ENCODE peak calls at places on chromosomes 6 and 20, in eight cellular contexts. A, I, Z, C, K, Y, F and N are unnamed samples.

GRCh38 chr20:52731086-52731485 is 241.1 kb upstream of the TSHZ2 start:
- DNase-seq in A (no peak), I (peak), Z (no peak), C (no peak), K (no peak), Y (no peak), F (no peak), N (no peak)

GRCh38 chr20:49668181-49668877 is 45.3 kb downstream of the B4GALT5 start:
- DNase-seq in A (peak), I (no peak), Z (no peak), C (no peak), K (peak), Y (peak), F (no peak), N (peak)

GRCh38 chr6:41059569-41059968 is 6.6 kb downstream of the APOBEC2 start:
- DNase-seq in A (no peak), I (no peak), Z (peak), C (no peak), K (no peak), Y (no peak), F (peak), N (no peak)

GRCh38 chr6:21061892-21062291 is 527.6 kb downstream of the CDKAL1 start:
- DNase-seq in A (no peak), I (no peak), Z (no peak), C (no peak), K (no peak), Y (no peak), F (no peak), N (no peak)

GRCh38 chr20:5091902-5092301 is 27.9 kb downstream of the PCNA start:
- DNase-seq in A (no peak), I (no peak), Z (no peak), C (no peak), K (no peak), Y (no peak), F (no peak), N (no peak)

GRCh38 chr20:34311118-34312023 is 8.2 kb upstream of the AHCY start:
- DNase-seq in A (no peak), I (peak), Z (no peak), C (no peak), K (no peak), Y (no peak), F (no peak), N (no peak)

GRCh38 chr6:152404458-152404857 is 232.7 kb downstream of the SYNE1 start:
- DNase-seq in A (no peak), I (no peak), Z (no peak), C (no peak), K (no peak), Y (no peak), F (no peak), N (no peak)

GRCh38 chr6:15509335-15509933 is 153.4 kb downstream of the DTNBP1 start:
- DNase-seq in A (no peak), I (no peak), Z (no peak), C (no peak), K (no peak), Y (no peak), F (no peak), N (no peak)

GRCh38 chr6:109672204-109672603 is 18.8 kb downstream of the AK9 start:
- DNase-seq in A (no peak), I (no peak), Z (no peak), C (no peak), K (no peak), Y (no peak), F (no peak), N (no peak)

GRCh38 chr6:24766685-24767462 is 7.9 kb upstream of the GMNN start:
- DNase-seq in A (peak), I (no peak), Z (peak), C (peak), K (peak), Y (no peak), F (peak), N (no peak)

GRCh38 chr20:61608275-61609085 is 356.4 kb downstream of the CDH4 start:
- DNase-seq in A (no peak), I (no peak), Z (peak), C (no peak), K (no peak), Y (no peak), F (peak), N (no peak)

GRCh38 chr20:64083380-64084208 is 604 bp downstream of the LKAAEAR1 start:
- DNase-seq in A (peak), I (peak), Z (peak), C (peak), K (peak), Y (no peak), F (peak), N (no peak)

GRCh38 chr20:18847226-18847625 is 33.6 kb downstream of the SCP2D1 start:
- DNase-seq in A (no peak), I (no peak), Z (no peak), C (no peak), K (no peak), Y (no peak), F (no peak), N (no peak)

GRCh38 chr6:116100419-116101297 is at the start of gene NT5DC1:
- DNase-seq in A (peak), I (peak), Z (peak), C (peak), K (peak), Y (peak), F (peak), N (peak)

GRCh38 chr20:17636523-17637412 is 45.3 kb downstream of the RRBP1 start:
- DNase-seq in A (no peak), I (no peak), Z (peak), C (no peak), K (no peak), Y (no peak), F (no peak), N (no peak)

GRCh38 chr6:148242180-148242579 is 100.5 kb upstream of the SASH1 start:
- DNase-seq in A (no peak), I (no peak), Z (no peak), C (no peak), K (no peak), Y (no peak), F (no peak), N (no peak)

GRCh38 chr6:50649086-50649485 is 64.2 kb upstream of the TFAP2D start:
- DNase-seq in A (no peak), I (no peak), Z (no peak), C (no peak), K (no peak), Y (no peak), F (no peak), N (no peak)

GRCh38 chr6:145508107-145508506 is 227.2 kb downstream of the EPM2A start:
- DNase-seq in A (no peak), I (no peak), Z (no peak), C (no peak), K (no peak), Y (no peak), F (no peak), N (no peak)

GRCh38 chr6:53771780-53772624 is 22.8 kb upstream of the LRRC1 start:
- DNase-seq in A (no peak), I (no peak), Z (peak), C (no peak), K (no peak), Y (no peak), F (no peak), N (no peak)

GRCh38 chr20:40325006-40325563 is 364.0 kb downstream of the MAFB start:
- DNase-seq in A (no peak), I (no peak), Z (no peak), C (no peak), K (no peak), Y (no peak), F (no peak), N (no peak)

GRCh38 chr6:95578106-95578410 is 723 bp downstream of the MANEA start:
- DNase-seq in A (peak), I (no peak), Z (no peak), C (no peak), K (peak), Y (no peak), F (peak), N (no peak)

GRCh38 chr20:24616258-24617079 is 147.0 kb downstream of the SYNDIG1 start:
- DNase-seq in A (no peak), I (no peak), Z (no peak), C (no peak), K (no peak), Y (no peak), F (no peak), N (no peak)

GRCh38 chr6:113464959-113465358 is 392.2 kb upstream of the MARCKS start:
- DNase-seq in A (no peak), I (no peak), Z (peak), C (peak), K (no peak), Y (no peak), F (peak), N (no peak)

GRCh38 chr6:124007915-124008688 is 204.4 kb downstream of the NKAIN2 start:
- DNase-seq in A (no peak), I (no peak), Z (no peak), C (peak), K (no peak), Y (no peak), F (peak), N (no peak)

GRCh38 chr6:28775052-28775376 is 148.8 kb downstream of the TRIM27 start:
- DNase-seq in A (no peak), I (no peak), Z (no peak), C (no peak), K (no peak), Y (no peak), F (no peak), N (no peak)

GRCh38 chr20:63431944-63432343 is 40.5 kb downstream of the KCNQ2 start:
- DNase-seq in A (no peak), I (no peak), Z (no peak), C (no peak), K (no peak), Y (no peak), F (no peak), N (no peak)

GRCh38 chr6:54886932-54887584 is 40.5 kb downstream of the FAM83B start:
- DNase-seq in A (no peak), I (no peak), Z (no peak), C (no peak), K (no peak), Y (no peak), F (no peak), N (no peak)

GRCh38 chr6:14016930-14017625 is 92.3 kb downstream of the RNF182 start:
- DNase-seq in A (no peak), I (no peak), Z (no peak), C (peak), K (no peak), Y (no peak), F (no peak), N (no peak)

GRCh38 chr20:3247638-3248037 is 8.6 kb upstream of the SLC4A11 start:
- DNase-seq in A (no peak), I (no peak), Z (no peak), C (no peak), K (peak), Y (no peak), F (no peak), N (no peak)

GRCh38 chr6:119483936-119484335 is 134.4 kb upstream of the MAN1A1 start:
- DNase-seq in A (no peak), I (no peak), Z (no peak), C (no peak), K (no peak), Y (no peak), F (no peak), N (no peak)

GRCh38 chr6:119076966-119077642 is 1.4 kb downstream of the FAM184A start:
- DNase-seq in A (no peak), I (no peak), Z (no peak), C (no peak), K (no peak), Y (no peak), F (no peak), N (no peak)